ENCODE peak calls at places on chromosomes 7 and 10, in five cellular contexts. K is CD8-positive, alpha-beta T cell; U is lung; W is HCT116; F is small intestine. D is an unnamed sample.

GRCh38 chr7:96837583-96837982 is 127.9 kb upstream of the SEM1 start:
- DNase-seq in K (no peak), U (no peak), W (no peak), F (peak; percentile 48), D (no peak)

GRCh38 chr7:79055722-79056415 is 397.6 kb downstream of the MAGI2 start:
- DNase-seq in K (no peak), U (peak; percentile 34), W (peak; percentile 13), F (peak; percentile 13), D (no peak)

GRCh38 chr10:121627810-121628209 is 29.6 kb upstream of the FGFR2 start:
- DNase-seq in K (no peak), U (no peak), W (no peak), F (no peak), D (no peak)

GRCh38 chr7:1569833-1570632 is at the start of gene PSMG3:
- DNase-seq in K (peak; percentile 84), U (peak; percentile 89), W (peak; percentile 75), F (peak; percentile 90), D (no peak)

GRCh38 chr7:47591655-47592572 is 10.0 kb upstream of the TNS3 start:
- DNase-seq in K (no peak), U (no peak), W (no peak), F (no peak), D (no peak)

GRCh38 chr10:68095176-68095575 is 14.1 kb upstream of the MYPN start:
- DNase-seq in K (no peak), U (no peak), W (no peak), F (no peak), D (no peak)

GRCh38 chr7:26202019-26202985 is 757 bp downstream of the CBX3 start:
- DNase-seq in K (peak; percentile 51), U (no peak), W (no peak), F (peak; percentile 49), D (no peak)

GRCh38 chr7:3326246-3326645 is 25.2 kb downstream of the SDK1 start:
- DNase-seq in K (no peak), U (no peak), W (no peak), F (no peak), D (no peak)

GRCh38 chr7:116671681-116672595 is at the start of gene MET:
- DNase-seq in K (no peak), U (peak; percentile 79), W (peak; percentile 84), F (peak; percentile 91), D (no peak)

GRCh38 chr7:129617178-129617577 is 5.7 kb downstream of the NRF1 start:
- DNase-seq in K (no peak), U (no peak), W (no peak), F (no peak), D (no peak)

GRCh38 chr7:137873524-137873923 is 26.8 kb upstream of the DGKI start:
- DNase-seq in K (no peak), U (no peak), W (no peak), F (no peak), D (no peak)

GRCh38 chr10:133279961-133280283 is 3.3 kb upstream of the ADAM8 start:
- DNase-seq in K (no peak), U (no peak), W (no peak), F (no peak), D (no peak)

GRCh38 chr7:142300689-142301088 is 42.8 kb upstream of the PRSS58 start:
- DNase-seq in K (no peak), U (no peak), W (peak; percentile 28), F (peak; percentile 5), D (peak; percentile 55)

GRCh38 chr7:28102778-28103177 is 77.8 kb downstream of the JAZF1 start:
- DNase-seq in K (no peak), U (peak; percentile 36), W (peak; percentile 24), F (no peak), D (no peak)

GRCh38 chr10:69731184-69731583 is 70.5 kb upstream of the COL13A1 start:
- DNase-seq in K (no peak), U (no peak), W (no peak), F (no peak), D (no peak)

GRCh38 chr10:47384148-47384921 is at the start of gene ZNF488:
- DNase-seq in K (peak; percentile 63), U (peak; percentile 81), W (peak; percentile 63), F (peak; percentile 93), D (peak; percentile 70)

GRCh38 chr7:143361552-143362125 is 874 bp downstream of the FAM131B start:
- DNase-seq in K (no peak), U (no peak), W (no peak), F (no peak), D (no peak)
- H3K27ac ChIP-seq in K (no peak overlapping the region), U (no peak overlapping the region), W (no peak overlapping the region), F (no peak overlapping the region), D (no peak overlapping the region)

GRCh38 chr10:124450010-124450782 is at the start of gene NKX1-2:
- DNase-seq in K (no peak), U (no peak), W (peak; percentile 18), F (no peak), D (no peak)

GRCh38 chr10:124449170-124450009 is 445 bp downstream of the NKX1-2 start:
- DNase-seq in K (no peak), U (no peak), W (no peak), F (no peak), D (no peak)

GRCh38 chr10:124448696-124449169 is 1.1 kb downstream of the NKX1-2 start:
- DNase-seq in K (no peak), U (no peak), W (no peak), F (no peak), D (no peak)

GRCh38 chr10:124450783-124451057 is 885 bp upstream of the NKX1-2 start:
- DNase-seq in K (no peak), U (no peak), W (no peak), F (no peak), D (no peak)

GRCh38 chr10:124451227-124451807 is 1.5 kb upstream of the NKX1-2 start:
- DNase-seq in K (no peak), U (no peak), W (no peak), F (no peak), D (no peak)
- H3K4me1 ChIP-seq in K (peaks cover 20% of the 10 kb centered on the region), U (no peaks in the 10 kb centered on the region), W (peaks cover 11% of the 10 kb centered on the region), F (peaks cover 2% of the 10 kb centered on the region), D (peaks cover 19% of the 10 kb centered on the region)

DNA sequence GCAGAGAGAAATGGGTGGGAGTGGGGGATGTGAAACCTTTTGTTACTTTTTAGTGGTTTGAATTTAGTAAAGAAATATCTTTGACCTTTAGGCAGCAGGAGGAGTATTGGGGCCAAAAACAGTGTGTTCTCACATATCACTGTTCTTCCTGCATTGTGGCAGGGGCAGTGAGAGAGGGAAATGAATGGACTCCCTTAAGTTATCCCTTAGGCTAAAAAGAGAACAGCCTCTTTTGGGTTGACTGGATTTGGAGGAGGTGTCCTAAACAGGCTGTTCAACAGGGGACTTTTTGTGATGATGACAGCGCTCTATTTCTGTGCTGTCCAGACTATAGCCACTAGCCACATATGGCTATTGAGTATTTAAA is 22.3 kb downstream of the ZNF775 start:
- DNase-seq in K (no peak), U (no peak), W (no peak), F (no peak), D (no peak)
- H3K27ac ChIP-seq in K (no peak overlapping the region), U (no peak overlapping the region), W (no peak overlapping the region), F (no peak overlapping the region), D (peak overlapping the region; percentile 98)

DNA sequence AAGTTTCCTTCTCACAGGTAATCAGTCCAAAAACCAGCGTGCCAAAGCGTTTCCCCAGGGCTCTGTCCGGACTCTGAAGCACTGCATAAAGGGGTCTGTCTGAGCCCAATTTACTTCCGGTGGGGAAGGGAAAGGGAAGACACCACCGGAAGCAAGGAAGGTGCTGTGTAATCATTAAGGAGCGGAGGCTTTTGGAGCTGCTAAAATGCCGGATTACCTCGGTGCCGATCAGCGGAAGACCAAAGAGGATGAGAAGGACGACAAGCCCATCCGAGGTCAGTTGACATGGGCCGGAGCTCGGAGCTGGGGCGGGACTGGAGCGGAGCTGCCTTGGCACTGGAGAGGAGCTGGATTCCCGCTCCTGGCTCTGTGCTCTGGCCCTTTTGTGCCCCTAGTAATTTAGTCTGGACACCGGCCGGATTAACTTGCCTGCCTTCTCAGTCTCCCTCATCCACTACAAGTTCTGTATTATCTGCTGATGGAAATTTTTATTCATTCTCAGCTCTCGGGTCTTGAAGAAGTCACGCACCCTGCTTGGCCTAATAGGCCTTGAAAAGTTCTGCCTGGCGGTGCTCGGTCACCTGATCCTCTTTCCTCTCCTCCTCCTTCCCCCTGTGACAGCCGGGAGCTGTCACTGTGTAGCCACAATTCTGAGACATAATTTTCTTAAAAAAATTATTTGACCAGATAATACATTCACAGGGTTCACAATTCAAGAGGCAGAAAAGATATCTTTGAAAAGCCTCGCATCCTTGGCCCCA is at the start of gene PSMC2:
- DNase-seq in K (peak; percentile 75), U (peak; percentile 87), W (peak; percentile 94), F (peak; percentile 84), D (peak; percentile 74)
- H3K4me1 ChIP-seq in K (peaks cover 40% of the 10 kb centered on the region), U (peaks cover 19% of the 10 kb centered on the region), W (peaks cover 18% of the 10 kb centered on the region), F (peaks cover 2% of the 10 kb centered on the region), D (no peaks in the 10 kb centered on the region)

D was measured in iPS DF 6.9.